ENCODE peak calls at places on chromosomes 5 and 9, in five cellular contexts. L is tibial artery, F is ACHN, S is non-pigmented ciliary epithelial cell, J is midbrain. K is an unnamed sample.
A peak's percentile ranks its signal among the peaks of the same experiment; 100 is the strongest.

GRCh38 chr5:38782185-38782584 is 63.6 kb upstream of the OSMR start:
- DNase-seq in L (no peak), F (no peak), S (no peak), J (no peak), K (no peak)

GRCh38 chr5:19713740-19714139 is 274.3 kb downstream of the CDH18 start:
- DNase-seq in L (no peak), F (no peak), S (no peak), J (no peak), K (no peak)

GRCh38 chr9:121398374-121398773 is 28.3 kb upstream of the STOM start:
- DNase-seq in L (no peak), F (no peak), S (peak; percentile 96), J (no peak), K (no peak)

GRCh38 chr5:94040591-94041148 is 299.3 kb upstream of the POU5F2 start:
- DNase-seq in L (no peak), F (no peak), S (no peak), J (no peak), K (no peak)

GRCh38 chr9:7234144-7234543 is 476.4 kb downstream of the KDM4C start:
- DNase-seq in L (no peak), F (peak; percentile 29), S (no peak), J (no peak), K (no peak)

GRCh38 chr9:95381243-95381642 is 63.7 kb upstream of the FANCC start:
- DNase-seq in L (no peak), F (no peak), S (peak; percentile 41), J (no peak), K (no peak)

GRCh38 chr9:123364241-123364824 is 8.3 kb downstream of the CRB2 start:
- DNase-seq in L (no peak), F (peak; percentile 37), S (peak; percentile 17), J (peak; percentile 67), K (no peak)

GRCh38 chr5:93622240-93622885 is 39.3 kb downstream of the NR2F1 start:
- DNase-seq in L (no peak), F (no peak), S (no peak), J (peak; percentile 58), K (peak; percentile 14)

GRCh38 chr9:104094534-104095020 is 468 bp downstream of the SMC2 start:
- DNase-seq in L (no peak), F (peak; percentile 2), S (no peak), J (peak; percentile 50), K (no peak)

GRCh38 chr5:106454651-106455415 is 1215.9 kb downstream of the EFNA5 start:
- DNase-seq in L (no peak), F (peak; percentile 45), S (peak; percentile 17), J (peak; percentile 52), K (no peak)

GRCh38 chr9:136187683-136188586 is 17.0 kb downstream of the LHX3 start:
- DNase-seq in L (no peak), F (no peak), S (no peak), J (no peak), K (no peak)

GRCh38 chr9:98989036-98990000 is 45.6 kb downstream of the COL15A1 start:
- DNase-seq in L (peak; percentile 97), F (peak; percentile 54), S (peak; percentile 98), J (no peak), K (no peak)

GRCh38 chr9:134217431-134218210 is 53.3 kb upstream of the RNU6ATAC start:
- DNase-seq in L (no peak), F (no peak), S (no peak), J (no peak), K (no peak)

GRCh38 chr9:137430723-137431415 is 7.7 kb downstream of the NOXA1 start:
- DNase-seq in L (no peak), F (no peak), S (no peak), J (no peak), K (no peak)

GRCh38 chr9:138099803-138100598 is 222.4 kb downstream of the CACNA1B start:
- DNase-seq in L (no peak), F (no peak), S (no peak), J (no peak), K (no peak)

GRCh38 chr5:42491699-42492098 is 68.5 kb downstream of the GHR start:
- DNase-seq in L (no peak), F (no peak), S (no peak), J (no peak), K (no peak)

GRCh38 chr5:157502143-157502647 is 42.2 kb downstream of the NIPAL4 start:
- DNase-seq in L (no peak), F (no peak), S (no peak), J (peak; percentile 17), K (no peak)

GRCh38 chr9:135229701-135230385 is 142.4 kb downstream of the OLFM1 start:
- DNase-seq in L (no peak), F (no peak), S (no peak), J (no peak), K (no peak)

GRCh38 chr9:89743576-89744254 is 138.9 kb downstream of the GADD45G start:
- DNase-seq in L (no peak), F (no peak), S (no peak), J (no peak), K (no peak)

GRCh38 chr9:112207451-112207850 is 32.4 kb upstream of the SUSD1 start:
- DNase-seq in L (no peak), F (no peak), S (no peak), J (no peak), K (no peak)

GRCh38 chr5:136620016-136620419 is 254.7 kb upstream of the TRPC7 start:
- DNase-seq in L (no peak), F (no peak), S (peak; percentile 46), J (no peak), K (no peak)

GRCh38 chr9:97470076-97470475 is 31.4 kb upstream of the TMOD1 start:
- DNase-seq in L (no peak), F (no peak), S (no peak), J (no peak), K (no peak)

K was measured in NCI-H1105.